ENCODE peak calls at places on chromosomes 6 and 20, in seven cellular contexts. E is heart left ventricle, J is neural progenitor cell, C is uterus, M is adrenal gland, L is ovary, I is GM23248. Z is an unnamed sample. For H3K27me3, the result is how much of the 10 kb centered on the place peaks cover.

GRCh38 chr20:208937-209566 is 18.0 kb upstream of the DEFB129 start:
- DNase-seq in I (peak), L (no peak), J (peak), E (no peak), C (no peak), M (no peak), Z (no peak)

GRCh38 chr20:50245561-50246366 is 55.1 kb downstream of the CEBPB start:
- DNase-seq in J (no peak), I (peak), E (no peak), M (no peak), C (no peak), L (no peak), Z (no peak)

GRCh38 chr6:18823782-18824386 is 436.7 kb downstream of the RNF144B start:
- DNase-seq in E (no peak), M (peak), C (no peak), I (peak), J (peak), L (no peak), Z (no peak)

GRCh38 chr20:35506872-35507638 is 22.4 kb downstream of the C20orf173 start:
- DNase-seq in E (no peak), J (no peak), L (no peak), M (no peak), I (peak), C (no peak), Z (no peak)

GRCh38 chr20:51752343-51752951 is 15.7 kb downstream of the ATP9A start:
- DNase-seq in L (no peak), I (peak), M (no peak), J (no peak), C (no peak), E (no peak), Z (no peak)

GRCh38 chr20:54221383-54221782 is 13.5 kb downstream of the PFDN4 start:
- DNase-seq in I (no peak), M (no peak), C (no peak), L (no peak), J (no peak), E (no peak), Z (no peak)

GRCh38 chr20:58481541-58482021 is 33.6 kb downstream of the APCDD1L start:
- DNase-seq in M (peak), L (no peak), J (peak), E (no peak), I (peak), C (no peak), Z (peak)

GRCh38 chr6:110532401-110532800 is 56.0 kb upstream of the SLC22A16 start:
- DNase-seq in I (no peak), M (no peak), J (no peak), E (no peak), L (no peak), C (no peak), Z (no peak)

GRCh38 chr20:53737404-53738038 is 143.9 kb upstream of the ZNF217 start:
- DNase-seq in C (no peak), L (no peak), J (no peak), E (no peak), I (peak), M (no peak), Z (no peak)

GRCh38 chr6:145749632-145750031 is 14.3 kb upstream of the EPM2A start:
- DNase-seq in I (peak), J (no peak), M (no peak), L (no peak), E (no peak), C (no peak), Z (no peak)

GRCh38 chr20:11581271-11581670 is 336.4 kb upstream of the BTBD3 start:
- DNase-seq in J (peak), E (no peak), M (no peak), I (peak), C (no peak), L (no peak), Z (no peak)

GRCh38 chr20:17498641-17499040 is 32.5 kb downstream of the BFSP1 start:
- DNase-seq in I (no peak), J (no peak), L (no peak), M (no peak), E (no peak), C (no peak), Z (no peak)

GRCh38 chr20:2698912-2699311 is 6.3 kb downstream of the EBF4 start:
- DNase-seq in M (no peak), C (no peak), J (no peak), L (no peak), I (no peak), E (no peak), Z (peak)
- H3K27me3 ChIP-seq in M (under half), C (under half), J (half or more), L (under half), I (under half), E (under half), Z (under half)

GRCh38 chr6:166415833-166416347 is 33.1 kb upstream of the MPC1 start:
- DNase-seq in M (no peak), J (no peak), C (no peak), E (no peak), L (no peak), I (no peak), Z (no peak)
- H3K27ac ChIP-seq in M (no peak), J (no peak), C (no peak), E (no peak), L (no peak), I (no peak), Z (no peak)

DNA sequence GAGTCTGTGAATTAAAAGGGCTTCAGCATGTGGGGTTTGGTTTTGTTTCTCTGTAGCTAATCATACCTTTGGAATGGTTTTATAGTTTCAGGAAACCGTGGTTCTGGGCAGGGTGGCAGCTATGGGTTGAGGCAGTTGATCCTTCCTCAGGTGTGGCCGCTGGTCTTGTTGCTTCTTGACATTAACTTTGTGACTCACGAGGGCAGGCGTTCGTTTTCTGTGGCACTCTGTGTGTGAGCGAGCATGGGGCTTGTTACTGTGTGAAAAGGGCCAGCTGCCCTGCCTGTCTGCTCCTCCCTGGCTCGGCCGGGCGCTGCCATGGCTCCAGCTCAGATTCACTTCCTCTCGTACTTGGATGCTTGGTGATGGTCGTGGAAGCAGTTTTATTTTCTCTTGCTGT is 16.2 kb downstream of the DNAJC5 start:
- DNase-seq in I (peak), J (no peak), E (no peak), L (no peak), M (peak), C (no peak), Z (no peak)
- H3K27me3 ChIP-seq in I (under half), J (under half), E (under half), L (under half), M (under half), C (under half), Z (under half)

DNA sequence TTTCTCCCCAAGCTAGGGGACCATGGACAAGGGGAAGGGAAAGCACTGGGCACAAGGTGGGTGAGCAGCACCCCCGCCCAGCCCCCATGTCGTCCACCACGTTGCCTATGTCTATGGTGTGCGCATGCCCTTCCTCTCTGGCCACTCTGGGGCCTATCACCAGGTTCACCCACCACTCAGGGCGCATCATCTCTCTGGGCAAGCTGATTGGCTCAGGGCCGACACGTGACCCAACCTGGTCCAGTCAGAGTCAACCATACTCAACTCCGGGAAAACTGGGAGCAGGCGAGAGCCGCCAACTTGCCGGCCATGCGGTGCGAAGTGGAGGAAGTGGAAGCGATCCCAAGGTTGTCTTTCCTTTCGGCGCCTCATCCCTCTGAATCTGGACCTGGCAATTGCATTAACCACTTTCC is 25.9 kb downstream of the ACSS1 start:
- DNase-seq in C (no peak), I (no peak), L (peak), J (no peak), E (no peak), M (no peak), Z (no peak)
- H3K27ac ChIP-seq in C (peak), I (no peak), L (peak), J (no peak), E (peak), M (no peak), Z (peak)

DNA sequence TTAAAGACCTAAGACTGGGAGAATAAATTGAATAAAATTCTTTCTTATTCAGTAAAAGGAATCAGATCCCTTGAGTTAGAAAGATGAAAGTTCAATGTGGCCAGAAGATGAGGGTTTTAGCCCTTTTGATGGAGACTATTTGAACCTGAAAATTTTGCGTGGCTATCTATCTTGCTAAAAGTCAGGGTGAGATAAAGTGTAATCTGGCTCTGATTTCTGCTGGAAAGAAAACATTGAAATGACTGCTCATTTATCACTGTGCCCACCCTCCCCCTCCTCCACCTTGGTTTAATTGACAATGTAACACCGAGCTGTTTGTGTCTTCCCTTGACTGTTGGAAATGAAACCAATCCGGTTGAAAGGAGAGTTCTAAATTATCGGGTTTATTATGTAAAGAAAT is 32.9 kb upstream of the TCF21 start:
- DNase-seq in M (no peak), C (no peak), L (no peak), J (no peak), E (no peak), I (no peak), Z (no peak)
- H3K27me3 ChIP-seq in M (under half), C (under half), L (under half), J (half or more), E (half or more), I (under half), Z (under half)

GRCh38 chr6:122799916-122800701 is 11.1 kb downstream of the SMPDL3A start:
- DNase-seq in L (no peak), M (no peak), J (no peak), E (no peak), I (peak), C (no peak), Z (no peak)
- H3K27ac ChIP-seq in L (no peak), M (no peak), J (no peak), E (no peak), I (no peak), C (no peak), Z (no peak)

DNA sequence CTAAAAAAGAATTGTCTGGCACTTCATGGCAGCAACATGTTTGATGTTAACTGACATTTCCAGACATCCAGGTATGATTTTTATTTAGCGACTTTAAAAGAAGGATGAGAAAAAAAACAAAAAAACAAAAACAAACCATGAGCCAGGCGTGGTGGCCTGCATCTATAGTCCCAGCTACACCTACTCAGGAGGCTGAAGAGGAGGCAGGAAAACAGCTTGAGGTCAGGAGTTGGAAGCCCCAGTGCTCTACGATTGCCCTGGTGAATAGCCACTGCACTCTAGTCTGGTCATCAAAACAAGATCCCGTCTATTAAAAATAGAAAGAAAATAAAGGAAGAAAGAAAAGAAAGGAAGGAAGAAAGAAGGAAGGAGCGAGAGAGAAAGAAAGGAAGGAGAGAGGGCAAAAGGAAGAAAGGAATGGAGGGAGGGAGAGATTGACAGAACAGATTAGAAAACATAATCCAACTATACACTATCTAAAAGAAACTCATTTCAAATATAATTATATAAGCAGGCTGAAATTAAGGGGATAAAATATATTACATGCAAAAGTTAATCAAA is 141.6 kb downstream of the TRIM27 start:
- DNase-seq in E (no peak), I (no peak), C (no peak), J (no peak), M (no peak), L (no peak), Z (no peak)
- H3K27me3 ChIP-seq in E (half or more), I (half or more), C (half or more), J (half or more), M (half or more), L (under half), Z (under half)

Z was measured in lung.